ENCODE peak calls at places on chromosome 3, in six cellular contexts. A, B, W, S, Q and U are unnamed samples.

GRCh38 chr3:126971891-126972351 is 11.0 kb upstream of the PLXNA1 start:
- DNase-seq in A (peak; percentile 55), B (no peak), W (no peak), S (no peak), Q (no peak), U (peak; percentile 59)

GRCh38 chr3:195751584-195751983 is 30.8 kb downstream of the MUC20 start:
- DNase-seq in A (no peak), B (no peak), W (no peak), S (no peak), Q (peak; percentile 60), U (no peak)

GRCh38 chr3:106215047-106215446 is 346.2 kb upstream of the CBLB start:
- DNase-seq in A (peak; percentile 47), B (no peak), W (no peak), S (no peak), Q (no peak), U (no peak)

GRCh38 chr3:188394588-188394987 is 240.6 kb downstream of the LPP start:
- DNase-seq in A (no peak), B (no peak), W (no peak), S (no peak), Q (no peak), U (no peak)

GRCh38 chr3:29420106-29420505 is 139.2 kb downstream of the RBMS3 start:
- DNase-seq in A (peak; percentile 57), B (no peak), W (no peak), S (no peak), Q (no peak), U (peak; percentile 26)

GRCh38 chr3:56926513-56927282 is 124.9 kb upstream of the ARHGEF3 start:
- DNase-seq in A (peak; percentile 62), B (no peak), W (no peak), S (no peak), Q (no peak), U (no peak)

GRCh38 chr3:46693897-46694235 is 387 bp upstream of the ALS2CL start:
- DNase-seq in A (peak; percentile 34), B (peak; percentile 49), W (no peak), S (no peak), Q (no peak), U (peak; percentile 77)

GRCh38 chr3:144129536-144130214 is 158.1 kb downstream of the DIPK2A start:
- DNase-seq in A (no peak), B (no peak), W (no peak), S (no peak), Q (no peak), U (no peak)

GRCh38 chr3:37861540-37862051 is at the start of gene CTDSPL:
- DNase-seq in A (peak; percentile 70), B (no peak), W (no peak), S (peak; percentile 31), Q (no peak), U (peak; percentile 58)

GRCh38 chr3:153658151-153658550 is 463.0 kb upstream of the ARHGEF26 start:
- DNase-seq in A (no peak), B (no peak), W (no peak), S (no peak), Q (no peak), U (no peak)

GRCh38 chr3:178804606-178805005 is 267.0 kb downstream of the ZMAT3 start:
- DNase-seq in A (peak; percentile 32), B (no peak), W (no peak), S (no peak), Q (no peak), U (no peak)

GRCh38 chr3:155270485-155271342 is 22.8 kb downstream of the STRIT1 start:
- DNase-seq in A (no peak), B (no peak), W (no peak), S (no peak), Q (no peak), U (no peak)

GRCh38 chr3:45841380-45841700 is 579 bp downstream of the LZTFL1 start:
- DNase-seq in A (peak; percentile 31), B (no peak), W (no peak), S (peak; percentile 16), Q (no peak), U (no peak)

GRCh38 chr3:11155341-11156025 is 1.2 kb downstream of the HRH1 start:
- DNase-seq in A (peak; percentile 89), B (no peak), W (no peak), S (peak; percentile 78), Q (no peak), U (peak; percentile 92)

GRCh38 chr3:195870442-195870841 is 37.9 kb downstream of the TNK2 start:
- DNase-seq in A (peak; percentile 28), B (no peak), W (no peak), S (no peak), Q (no peak), U (no peak)

GRCh38 chr3:52176951-52177700 is 20.8 kb upstream of the ALAS1 start:
- DNase-seq in A (no peak), B (no peak), W (no peak), S (no peak), Q (no peak), U (peak; percentile 94)

GRCh38 chr3:194224937-194225422 is 89.0 kb downstream of the HES1 start:
- DNase-seq in A (no peak), B (no peak), W (no peak), S (no peak), Q (no peak), U (no peak)

GRCh38 chr3:66527253-66527652 is 26.4 kb upstream of the LRIG1 start:
- DNase-seq in A (no peak), B (no peak), W (no peak), S (no peak), Q (no peak), U (no peak)

GRCh38 chr3:31165399-31165860 is 271.0 kb upstream of the GADL1 start:
- DNase-seq in A (peak; percentile 28), B (no peak), W (no peak), S (no peak), Q (peak; percentile 7), U (no peak)

GRCh38 chr3:6640907-6641306 is 220.0 kb upstream of the GRM7 start:
- DNase-seq in A (no peak), B (no peak), W (no peak), S (no peak), Q (no peak), U (no peak)

GRCh38 chr3:65836047-65836446 is 202.7 kb downstream of the MAGI1 start:
- DNase-seq in A (peak; percentile 48), B (no peak), W (no peak), S (no peak), Q (no peak), U (no peak)

GRCh38 chr3:78871048-78871447 is 896.8 kb downstream of the ROBO1 start:
- DNase-seq in A (no peak), B (no peak), W (no peak), S (no peak), Q (no peak), U (no peak)

GRCh38 chr3:156449712-156450574 is 105.0 kb downstream of the SSR3 start:
- DNase-seq in A (peak; percentile 44), B (no peak), W (no peak), S (peak; percentile 32), Q (no peak), U (no peak)

GRCh38 chr3:164903820-164904451 is 174.4 kb downstream of the SI start:
- DNase-seq in A (no peak), B (no peak), W (no peak), S (no peak), Q (no peak), U (no peak)

GRCh38 chr3:50442940-50443579 is 60.4 kb downstream of the CACNA2D2 start:
- DNase-seq in A (no peak), B (no peak), W (no peak), S (no peak), Q (no peak), U (no peak)